ENCODE peak calls at places on chromosome 15, in four cellular contexts. E, A, U and X are unnamed samples.

GRCh38 chr15:92733090-92733933 is 77.7 kb upstream of the FAM174B start:
- DNase-seq in E (no peak), A (no peak), U (peak; percentile 66), X (no peak)

GRCh38 chr15:79673416-79674123 is 223.2 kb downstream of the MTHFS start:
- DNase-seq in E (peak; percentile 50), A (peak; percentile 57), U (no peak), X (no peak)

GRCh38 chr15:25643120-25643519 is 204.3 kb upstream of the UBE3A start:
- DNase-seq in E (no peak), A (no peak), U (no peak), X (no peak)

GRCh38 chr15:58951388-58952060 is 18.0 kb upstream of the SLTM start:
- DNase-seq in E (no peak), A (no peak), U (no peak), X (no peak)

GRCh38 chr15:33710746-33711145 is 257.6 kb upstream of the CHRM5 start:
- DNase-seq in E (no peak), A (no peak), U (no peak), X (no peak)

GRCh38 chr15:70066422-70066821 is 31.3 kb downstream of the TLE3 start:
- DNase-seq in E (no peak), A (no peak), U (no peak), X (no peak)

GRCh38 chr15:89400997-89401590 is 66.5 kb upstream of the POLG start:
- DNase-seq in E (no peak), A (no peak), U (no peak), X (no peak)

GRCh38 chr15:74159773-74160172 is 13.7 kb upstream of the ISLR start:
- DNase-seq in E (no peak), A (no peak), U (no peak), X (no peak)

GRCh38 chr15:68417897-68418296 is 14.1 kb downstream of the ITGA11 start:
- DNase-seq in E (no peak), A (no peak), U (no peak), X (no peak)

GRCh38 chr15:78170848-78171773 is 21.9 kb downstream of the IDH3A start:
- DNase-seq in E (no peak), A (peak; percentile 85), U (no peak), X (no peak)

GRCh38 chr15:56929389-56929788 is 10.9 kb downstream of the TCF12 start:
- DNase-seq in E (no peak), A (no peak), U (peak; percentile 30), X (no peak)

GRCh38 chr15:65901336-65901735 is 32.0 kb downstream of the RAB11A start:
- DNase-seq in E (no peak), A (no peak), U (peak; percentile 15), X (no peak)

GRCh38 chr15:50256188-50257041 is 9.1 kb downstream of the HDC start:
- DNase-seq in E (no peak), A (no peak), U (peak; percentile 37), X (no peak)

GRCh38 chr15:70323111-70323851 is 225.6 kb upstream of the TLE3 start:
- DNase-seq in E (no peak), A (no peak), U (no peak), X (no peak)

GRCh38 chr15:61479601-61480000 is 250.5 kb upstream of the RORA start:
- DNase-seq in E (no peak), A (no peak), U (no peak), X (no peak)

GRCh38 chr15:69141286-69141701 is 19.1 kb upstream of the GLCE start:
- DNase-seq in E (peak; percentile 60), A (no peak), U (no peak), X (peak; percentile 28)

GRCh38 chr15:67832965-67833503 is 6.8 kb downstream of the RNU6-1 start:
- DNase-seq in E (no peak), A (no peak), U (no peak), X (no peak)

GRCh38 chr15:41599061-41599460 is 40.0 kb downstream of the TYRO3 start:
- DNase-seq in E (no peak), A (no peak), U (no peak), X (no peak)

GRCh38 chr15:23853291-23853690 is 166.2 kb upstream of the NDN start:
- DNase-seq in E (no peak), A (no peak), U (no peak), X (no peak)

GRCh38 chr15:62770111-62770660 is 272.4 kb upstream of the TPM1 start:
- DNase-seq in E (no peak), A (no peak), U (no peak), X (no peak)

GRCh38 chr15:53573091-53573490 is 186.4 kb downstream of the WDR72 start:
- DNase-seq in E (no peak), A (no peak), U (no peak), X (no peak)

GRCh38 chr15:65646486-65646885 is 24.7 kb downstream of the SLC24A1 start:
- DNase-seq in E (no peak), A (no peak), U (no peak), X (no peak)

GRCh38 chr15:31304074-31304648 is 22.5 kb upstream of the KLF13 start:
- DNase-seq in E (no peak), A (no peak), U (no peak), X (no peak)

GRCh38 chr15:84598250-84598649 is 2.6 kb upstream of the ZSCAN2 start:
- DNase-seq in E (no peak), A (no peak), U (peak; percentile 39), X (no peak)

GRCh38 chr15:66651913-66652642 is 50.0 kb upstream of the SMAD6 start:
- DNase-seq in E (no peak), A (no peak), U (no peak), X (peak; percentile 48)

GRCh38 chr15:94277485-94277884 is 46.1 kb downstream of the MCTP2 start:
- DNase-seq in E (no peak), A (no peak), U (no peak), X (no peak)
- TF ChIP-seq CHD4 in E (no peak), A (no peak), U (no peak), X (no peak)

GRCh38 chr15:40337597-40337996 is 3.1 kb downstream of the CCDC9B start:
- DNase-seq in E (no peak), A (no peak), U (no peak), X (no peak)
- TF ChIP-seq CHD4 in E (no peak), A (no peak), U (no peak), X (no peak)

DNA sequence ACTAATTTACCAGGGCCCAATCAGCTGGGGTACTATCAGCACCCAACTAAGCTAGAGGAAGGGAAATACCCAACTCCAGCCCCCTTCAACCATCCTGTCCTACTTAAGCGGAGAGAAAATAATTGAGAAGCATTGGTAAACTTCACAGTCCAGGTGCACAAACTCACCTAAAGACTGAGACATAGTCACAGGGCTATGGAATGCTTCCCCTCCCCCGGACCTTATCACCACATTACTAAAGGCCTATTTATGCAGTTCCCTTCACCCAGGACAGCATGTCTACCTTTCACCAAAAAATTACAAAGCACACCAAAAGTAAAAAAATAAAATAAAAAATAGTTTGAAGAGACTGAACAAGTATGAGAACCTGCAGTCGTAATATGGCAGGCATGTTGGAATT is 47.9 kb downstream of the HOMER2 start:
- DNase-seq in E (no peak), A (no peak), U (no peak), X (no peak)
- TF ChIP-seq CHD4 in E (no peak), A (no peak), U (no peak), X (no peak)

DNA sequence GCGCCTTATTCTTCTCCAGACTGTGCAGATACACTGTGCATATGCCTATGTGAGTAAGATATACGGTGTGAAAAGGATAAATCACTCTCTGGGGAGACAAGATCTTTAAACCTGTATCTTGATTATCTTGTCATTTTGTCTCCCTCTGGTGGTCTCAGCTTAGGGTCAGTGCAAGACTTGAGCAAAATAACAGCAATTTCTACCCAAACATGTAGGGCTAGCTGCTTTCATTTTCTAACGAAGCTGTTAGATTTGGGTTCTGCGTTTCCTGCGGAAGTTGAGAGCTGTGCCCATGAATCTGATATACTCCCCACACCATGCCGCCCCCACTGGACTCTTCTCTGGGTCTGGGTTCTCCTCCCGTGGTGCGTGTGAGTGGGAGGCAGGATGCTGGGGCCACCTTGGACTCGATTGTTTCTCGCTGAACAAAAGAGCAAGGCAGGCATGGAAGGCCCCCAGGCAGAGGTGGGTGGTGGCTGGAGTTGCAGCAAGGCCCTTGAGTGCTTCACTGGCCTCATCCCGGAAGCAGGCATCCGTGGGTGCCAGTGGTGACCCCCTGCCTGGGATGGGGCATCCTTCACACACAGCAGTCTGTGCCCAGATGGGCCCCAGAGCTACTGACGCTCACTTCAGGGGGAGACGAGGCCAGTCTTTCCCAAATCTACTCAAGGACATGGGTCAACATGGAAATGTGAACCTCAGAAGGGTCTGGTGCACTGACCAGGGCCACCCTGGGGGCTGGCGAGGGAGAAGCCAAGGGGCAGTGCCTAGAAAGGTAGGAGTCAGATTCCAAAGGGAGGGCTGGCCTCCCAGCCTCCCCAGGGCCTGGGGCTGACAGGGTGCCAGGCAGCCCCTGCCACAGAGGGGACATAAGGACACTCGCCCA is 179.6 kb downstream of the NSMCE3 start:
- DNase-seq in E (no peak), A (no peak), U (no peak), X (no peak)
- TF ChIP-seq CHD4 in E (no peak), A (no peak), U (no peak), X (no peak)

GRCh38 chr15:48584090-48584831 is 61.2 kb downstream of the FBN1 start:
- DNase-seq in E (no peak), A (no peak), U (no peak), X (no peak)

GRCh38 chr15:48581221-48581620 is 64.3 kb downstream of the FBN1 start:
- DNase-seq in E (no peak), A (no peak), U (no peak), X (no peak)

GRCh38 chr15:48579945-48580671 is 65.4 kb downstream of the FBN1 start:
- DNase-seq in E (no peak), A (no peak), U (peak; percentile 88), X (no peak)

GRCh38 chr15:48580736-48581135 is 64.8 kb downstream of the FBN1 start:
- DNase-seq in E (no peak), A (no peak), U (no peak), X (no peak)

DNA sequence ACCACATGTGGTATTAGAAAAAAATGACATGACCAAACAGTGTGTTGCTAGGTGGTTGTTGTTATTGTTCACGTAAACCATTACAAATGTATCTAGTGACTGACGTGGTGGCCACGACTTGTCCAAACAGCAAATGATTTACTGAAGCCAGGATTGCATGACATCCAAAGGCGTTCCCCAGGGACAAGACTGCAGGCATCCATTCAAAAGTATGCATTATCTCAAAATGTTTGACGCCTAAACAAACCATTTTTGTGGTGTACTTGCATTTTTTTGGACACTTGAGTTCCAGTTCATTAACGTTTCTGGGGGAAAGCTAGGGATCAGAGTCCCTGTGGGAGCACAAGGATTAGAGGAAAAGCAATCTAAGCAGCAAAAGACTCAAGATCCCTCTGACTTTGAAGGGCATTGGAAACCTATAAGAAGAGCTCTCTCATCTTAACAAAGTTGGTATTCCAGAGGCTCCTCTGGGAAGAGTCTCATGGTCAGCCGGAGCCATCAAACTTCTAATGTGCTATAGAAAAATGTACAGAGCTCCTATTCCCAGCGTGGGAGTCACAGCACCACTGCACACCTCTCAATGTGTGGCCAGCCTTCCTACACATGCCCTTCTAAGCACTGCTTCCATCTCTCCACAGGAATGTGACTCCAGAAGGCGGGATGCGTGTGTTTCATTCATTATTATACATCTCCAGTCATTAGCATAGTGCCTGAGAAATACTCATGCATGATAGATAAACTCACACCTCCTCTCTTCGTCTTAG is 62.9 kb downstream of the FBN1 start:
- DNase-seq in E (no peak), A (no peak), U (no peak), X (no peak)
- TF ChIP-seq CHD4 in E (no peak), A (no peak), U (no peak), X (no peak)